ENCODE peak calls at places on chromosomes 3 and 15, in five cellular contexts. One of them, this sample, is unnamed.

GRCh38 chr3:127729556-127730056 is 56.9 kb downstream of the ABTB1 start:
- DNase-seq in psoas muscle: no peak
- DNase-seq in HAP-1: no peak
- DNase-seq in left ventricle myocardium inferior: no peak
- DNase-seq in vagina: no peak
- DNase-seq in this sample: no peak

GRCh38 chr15:28027714-28028076 is 71.4 kb downstream of the OCA2 start:
- DNase-seq in vagina: peak; percentile 49
- DNase-seq in left ventricle myocardium inferior: no peak
- DNase-seq in HAP-1: no peak
- DNase-seq in psoas muscle: no peak
- DNase-seq in this sample: no peak

GRCh38 chr3:139764936-139765335 is 87.2 kb upstream of the NMNAT3 start:
- DNase-seq in vagina: no peak
- DNase-seq in HAP-1: no peak
- DNase-seq in psoas muscle: no peak
- DNase-seq in left ventricle myocardium inferior: no peak
- DNase-seq in this sample: no peak

GRCh38 chr3:49906004-49906860 is 2.6 kb upstream of the MST1R start:
- DNase-seq in psoas muscle: peak; percentile 32
- DNase-seq in left ventricle myocardium inferior: peak; percentile 36
- DNase-seq in vagina: no peak
- DNase-seq in HAP-1: peak; percentile 41
- DNase-seq in this sample: no peak

GRCh38 chr15:36434160-36434559 is 145.3 kb upstream of the CDIN1 start:
- DNase-seq in left ventricle myocardium inferior: no peak
- DNase-seq in vagina: no peak
- DNase-seq in psoas muscle: no peak
- DNase-seq in HAP-1: no peak
- DNase-seq in this sample: no peak

GRCh38 chr3:113620091-113620490 is 76.4 kb downstream of the USF3 start:
- DNase-seq in psoas muscle: no peak
- DNase-seq in vagina: no peak
- DNase-seq in HAP-1: no peak
- DNase-seq in left ventricle myocardium inferior: no peak
- DNase-seq in this sample: no peak

GRCh38 chr15:66164788-66165187 is 88.8 kb downstream of the MEGF11 start:
- DNase-seq in vagina: no peak
- DNase-seq in psoas muscle: no peak
- DNase-seq in left ventricle myocardium inferior: no peak
- DNase-seq in HAP-1: no peak
- DNase-seq in this sample: no peak

GRCh38 chr3:52372822-52373504 is 56.8 kb downstream of the DNAH1 start:
- DNase-seq in left ventricle myocardium inferior: peak; percentile 46
- DNase-seq in HAP-1: peak; percentile 27
- DNase-seq in vagina: no peak
- DNase-seq in psoas muscle: peak; percentile 33
- DNase-seq in this sample: no peak

GRCh38 chr15:90665288-90666134 is 51.6 kb upstream of the BLM start:
- DNase-seq in psoas muscle: peak; percentile 70
- DNase-seq in left ventricle myocardium inferior: peak; percentile 72
- DNase-seq in HAP-1: peak; percentile 67
- DNase-seq in vagina: no peak
- DNase-seq in this sample: peak; percentile 65

GRCh38 chr15:91534235-91534634 is 319.3 kb upstream of the SLCO3A1 start:
- DNase-seq in HAP-1: no peak
- DNase-seq in left ventricle myocardium inferior: no peak
- DNase-seq in psoas muscle: no peak
- DNase-seq in vagina: peak; percentile 29
- DNase-seq in this sample: no peak

GRCh38 chr15:90001062-90001682 is at the start of gene ZNF710:
- DNase-seq in left ventricle myocardium inferior: peak; percentile 56
- DNase-seq in HAP-1: peak; percentile 71
- DNase-seq in psoas muscle: peak; percentile 48
- DNase-seq in vagina: no peak
- DNase-seq in this sample: no peak

GRCh38 chr3:127915115-127915936 is at the start of gene KBTBD12:
- DNase-seq in vagina: no peak
- DNase-seq in left ventricle myocardium inferior: peak; percentile 62
- DNase-seq in HAP-1: no peak
- DNase-seq in psoas muscle: peak; percentile 79
- DNase-seq in this sample: peak; percentile 39

GRCh38 chr3:105559856-105560255 is 193.1 kb downstream of the ALCAM start:
- DNase-seq in HAP-1: no peak
- DNase-seq in vagina: no peak
- DNase-seq in psoas muscle: no peak
- DNase-seq in left ventricle myocardium inferior: no peak
- DNase-seq in this sample: no peak

GRCh38 chr15:69099976-69100375 is 60.5 kb upstream of the GLCE start:
- DNase-seq in vagina: no peak
- DNase-seq in HAP-1: no peak
- DNase-seq in psoas muscle: no peak
- DNase-seq in left ventricle myocardium inferior: no peak
- DNase-seq in this sample: no peak

GRCh38 chr3:122230174-122230573 is 46.7 kb downstream of the CASR start:
- DNase-seq in psoas muscle: no peak
- DNase-seq in vagina: no peak
- DNase-seq in HAP-1: no peak
- DNase-seq in left ventricle myocardium inferior: no peak
- DNase-seq in this sample: no peak

GRCh38 chr3:148792540-148792939 is 35.1 kb upstream of the CPB1 start:
- DNase-seq in left ventricle myocardium inferior: no peak
- DNase-seq in psoas muscle: no peak
- DNase-seq in vagina: no peak
- DNase-seq in HAP-1: no peak
- DNase-seq in this sample: no peak

GRCh38 chr3:23455084-23455483 is 252.0 kb downstream of the UBE2E2 start:
- DNase-seq in left ventricle myocardium inferior: no peak
- DNase-seq in psoas muscle: no peak
- DNase-seq in vagina: no peak
- DNase-seq in HAP-1: no peak
- DNase-seq in this sample: no peak

GRCh38 chr3:159418571-159419526 is 569.8 kb upstream of the IL12A start:
- DNase-seq in HAP-1: no peak
- DNase-seq in left ventricle myocardium inferior: no peak
- DNase-seq in psoas muscle: no peak
- DNase-seq in vagina: no peak
- DNase-seq in this sample: no peak

GRCh38 chr15:79849789-79850188 is 47.0 kb downstream of the MTHFS start:
- DNase-seq in HAP-1: peak; percentile 69
- DNase-seq in vagina: no peak
- DNase-seq in left ventricle myocardium inferior: no peak
- DNase-seq in psoas muscle: no peak
- DNase-seq in this sample: no peak

GRCh38 chr3:133853925-133854227 is 41.8 kb downstream of the RAB6B start:
- DNase-seq in left ventricle myocardium inferior: no peak
- DNase-seq in HAP-1: no peak
- DNase-seq in psoas muscle: no peak
- DNase-seq in vagina: no peak
- DNase-seq in this sample: no peak

GRCh38 chr15:52463638-52464037 is 65.0 kb downstream of the MYO5A start:
- DNase-seq in left ventricle myocardium inferior: no peak
- DNase-seq in vagina: no peak
- DNase-seq in psoas muscle: no peak
- DNase-seq in HAP-1: no peak
- DNase-seq in this sample: no peak

GRCh38 chr3:159762981-159763465 is 225.6 kb upstream of the IL12A start:
- DNase-seq in psoas muscle: peak; percentile 65
- DNase-seq in left ventricle myocardium inferior: peak; percentile 65
- DNase-seq in HAP-1: peak; percentile 69
- DNase-seq in vagina: no peak
- DNase-seq in this sample: peak; percentile 32

DNA sequence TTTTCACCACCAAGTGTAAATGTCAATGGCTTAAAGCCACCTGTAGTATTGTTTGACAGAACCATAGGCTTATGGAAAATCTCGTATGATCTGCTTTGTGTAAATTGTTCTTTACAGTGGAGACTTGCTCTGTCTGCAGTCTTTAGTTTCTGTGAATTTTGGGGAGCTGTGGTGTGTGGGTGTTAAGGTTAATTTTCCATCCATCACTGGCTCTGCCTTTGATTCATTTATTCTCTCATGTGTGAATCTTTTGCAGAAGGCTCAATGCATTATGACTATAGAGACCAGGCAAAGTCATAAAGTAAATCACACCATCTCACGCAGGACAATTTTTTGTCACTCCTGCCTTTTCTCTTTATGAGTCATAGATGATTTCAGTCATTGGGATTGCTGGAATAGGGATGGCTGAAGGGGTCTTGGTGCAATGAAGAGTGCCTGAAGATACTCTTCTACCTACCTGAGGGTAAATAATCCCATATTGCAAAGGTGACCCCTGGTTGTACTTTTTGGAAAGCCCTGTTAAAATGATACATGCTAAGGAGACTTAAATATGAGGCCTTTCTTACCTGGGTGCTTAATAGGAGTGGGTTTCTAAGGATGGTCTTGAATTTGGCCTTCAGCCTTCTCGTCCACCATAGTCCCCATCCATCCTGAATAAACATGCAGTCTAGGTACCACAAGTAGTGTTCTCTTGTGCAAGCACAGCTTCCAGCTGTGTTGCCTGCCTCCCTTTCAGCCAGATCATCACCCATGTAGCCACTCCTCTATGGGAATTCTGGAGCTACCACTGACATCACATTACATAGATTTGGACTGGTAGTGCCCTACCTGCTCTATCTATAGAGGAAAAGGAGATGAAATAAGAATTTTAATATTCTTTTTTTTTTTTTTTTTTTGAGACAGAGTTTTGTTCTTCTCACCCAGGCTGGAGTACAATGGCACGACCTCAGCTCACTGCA is 14.3 kb downstream of the TGFBR2 start:
- DNase-seq in psoas muscle: no peak
- DNase-seq in vagina: no peak
- DNase-seq in HAP-1: no peak
- DNase-seq in left ventricle myocardium inferior: no peak
- DNase-seq in this sample: no peak
- H3K4me3 ChIP-seq in psoas muscle: no peak overlapping the region
- H3K4me3 ChIP-seq in vagina: no peak overlapping the region
- H3K4me3 ChIP-seq in HAP-1: no peak overlapping the region
- H3K4me3 ChIP-seq in left ventricle myocardium inferior: no peak overlapping the region
- H3K4me3 ChIP-seq in this sample: no peak overlapping the region

GRCh38 chr15:98733098-98733497 is 84.8 kb downstream of the IGF1R start:
- DNase-seq in HAP-1: no peak
- DNase-seq in left ventricle myocardium inferior: no peak
- DNase-seq in psoas muscle: no peak
- DNase-seq in vagina: no peak
- DNase-seq in this sample: no peak

GRCh38 chr15:98737122-98737521 is 88.8 kb downstream of the IGF1R start:
- DNase-seq in vagina: no peak
- DNase-seq in left ventricle myocardium inferior: no peak
- DNase-seq in HAP-1: no peak
- DNase-seq in psoas muscle: no peak
- DNase-seq in this sample: no peak

GRCh38 chr15:98735304-98735703 is 87.0 kb downstream of the IGF1R start:
- DNase-seq in psoas muscle: no peak
- DNase-seq in vagina: no peak
- DNase-seq in HAP-1: no peak
- DNase-seq in left ventricle myocardium inferior: no peak
- DNase-seq in this sample: no peak

GRCh38 chr15:98735895-98736617 is 87.7 kb downstream of the IGF1R start:
- DNase-seq in vagina: no peak
- DNase-seq in psoas muscle: no peak
- DNase-seq in left ventricle myocardium inferior: no peak
- DNase-seq in HAP-1: no peak
- DNase-seq in this sample: no peak

GRCh38 chr15:98734472-98735284 is 86.3 kb downstream of the IGF1R start:
- DNase-seq in HAP-1: no peak
- DNase-seq in vagina: no peak
- DNase-seq in psoas muscle: no peak
- DNase-seq in left ventricle myocardium inferior: no peak
- DNase-seq in this sample: no peak
- H3K4me1 ChIP-seq in HAP-1: peaks cover 4% of the 10 kb centered on the region
- H3K4me1 ChIP-seq in vagina: peaks cover 79% of the 10 kb centered on the region
- H3K4me1 ChIP-seq in psoas muscle: peaks cover 59% of the 10 kb centered on the region
- H3K4me1 ChIP-seq in left ventricle myocardium inferior: peaks cover 93% of the 10 kb centered on the region
- H3K4me1 ChIP-seq in this sample: peaks cover 28% of the 10 kb centered on the region

GRCh38 chr15:44718180-44718926 is 7.0 kb downstream of the B2M start:
- DNase-seq in vagina: no peak
- DNase-seq in psoas muscle: no peak
- DNase-seq in HAP-1: no peak
- DNase-seq in left ventricle myocardium inferior: no peak
- DNase-seq in this sample: no peak

GRCh38 chr15:44716983-44717602 is 5.8 kb downstream of the B2M start:
- DNase-seq in psoas muscle: no peak
- DNase-seq in HAP-1: no peak
- DNase-seq in vagina: no peak
- DNase-seq in left ventricle myocardium inferior: no peak
- DNase-seq in this sample: no peak

GRCh38 chr15:44715142-44715796 is 4.0 kb downstream of the B2M start:
- DNase-seq in vagina: no peak
- DNase-seq in HAP-1: no peak
- DNase-seq in psoas muscle: no peak
- DNase-seq in left ventricle myocardium inferior: no peak
- DNase-seq in this sample: no peak

GRCh38 chr15:44713006-44713966 is 2.0 kb downstream of the B2M start:
- DNase-seq in vagina: no peak
- DNase-seq in HAP-1: no peak
- DNase-seq in left ventricle myocardium inferior: no peak
- DNase-seq in psoas muscle: no peak
- DNase-seq in this sample: no peak

DNA sequence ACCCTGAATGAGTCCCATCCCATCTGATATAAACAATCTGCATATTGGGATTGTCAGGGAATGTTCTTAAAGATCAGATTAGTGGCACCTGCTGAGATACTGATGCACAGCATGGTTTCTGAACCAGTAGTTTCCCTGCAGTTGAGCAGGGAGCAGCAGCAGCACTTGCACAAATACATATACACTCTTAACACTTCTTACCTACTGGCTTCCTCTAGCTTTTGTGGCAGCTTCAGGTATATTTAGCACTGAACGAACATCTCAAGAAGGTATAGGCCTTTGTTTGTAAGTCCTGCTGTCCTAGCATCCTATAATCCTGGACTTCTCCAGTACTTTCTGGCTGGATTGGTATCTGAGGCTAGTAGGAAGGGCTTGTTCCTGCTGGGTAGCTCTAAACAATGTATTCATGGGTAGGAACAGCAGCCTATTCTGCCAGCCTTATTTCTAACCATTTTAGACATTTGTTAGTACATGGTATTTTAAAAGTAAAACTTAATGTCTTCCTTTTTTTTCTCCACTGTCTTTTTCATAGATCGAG is 4.5 kb downstream of the B2M start:
- DNase-seq in left ventricle myocardium inferior: no peak
- DNase-seq in HAP-1: no peak
- DNase-seq in psoas muscle: no peak
- DNase-seq in vagina: no peak
- DNase-seq in this sample: no peak
- H3K36me3 ChIP-seq in left ventricle myocardium inferior: peaks cover 41% of the 10 kb centered on the region
- H3K36me3 ChIP-seq in HAP-1: peaks cover 45% of the 10 kb centered on the region
- H3K36me3 ChIP-seq in psoas muscle: peaks cover 49% of the 10 kb centered on the region
- H3K36me3 ChIP-seq in vagina: peaks cover 43% of the 10 kb centered on the region
- H3K36me3 ChIP-seq in this sample: peaks cover 6% of the 10 kb centered on the region

DNA sequence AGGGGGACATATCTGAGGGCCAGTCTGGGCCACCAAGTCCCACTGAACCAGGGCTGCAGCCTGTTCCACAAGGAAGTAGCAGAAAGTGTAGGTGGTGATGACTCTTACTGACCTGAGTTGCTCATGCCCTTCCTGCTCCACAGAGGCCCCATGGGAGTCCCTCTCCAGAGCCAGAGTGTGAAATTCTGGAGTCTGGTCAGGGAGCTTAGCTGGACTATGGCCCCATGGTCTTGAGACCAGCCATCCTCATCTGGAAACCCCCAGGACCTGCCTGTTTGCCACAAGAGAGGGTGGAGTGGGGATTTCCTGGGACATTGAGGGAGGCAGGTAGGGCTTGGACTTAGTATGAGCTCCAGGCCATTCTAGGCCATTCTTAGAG is 3.0 kb downstream of the SPINT1 start:
- DNase-seq in psoas muscle: no peak
- DNase-seq in HAP-1: no peak
- DNase-seq in vagina: no peak
- DNase-seq in left ventricle myocardium inferior: no peak
- DNase-seq in this sample: peak; percentile 46
- H3K4me3 ChIP-seq in psoas muscle: no peak overlapping the region
- H3K4me3 ChIP-seq in HAP-1: no peak overlapping the region
- H3K4me3 ChIP-seq in vagina: no peak overlapping the region
- H3K4me3 ChIP-seq in left ventricle myocardium inferior: no peak overlapping the region
- H3K4me3 ChIP-seq in this sample: no peak overlapping the region